ENCODE peak calls at places on chromosomes 3 and 15, in nine cellular contexts. J, K, D, E, R, H, V, Q and O are unnamed samples.
A peak's percentile ranks its signal among the peaks of the same experiment; 100 is the strongest.

GRCh38 chr3:174957581-174958001 is 98.5 kb downstream of the NAALADL2 start:
- DNase-seq in R (no peak), J (no peak), K (no peak), D (no peak), Q (no peak), V (no peak), E (no peak), H (no peak), O (peak; percentile 12)

GRCh38 chr3:159829056-159829995 is 159.3 kb upstream of the IL12A start:
- DNase-seq in D (peak; percentile 62), E (no peak), J (peak; percentile 94), H (no peak), R (peak; percentile 32), V (peak; percentile 72), K (peak; percentile 78), Q (peak; percentile 58), O (no peak)

GRCh38 chr3:197516517-197516889 is 39.3 kb downstream of the BDH1 start:
- DNase-seq in H (no peak), R (peak; percentile 70), E (peak; percentile 64), V (no peak), K (peak; percentile 89), J (peak; percentile 85), D (no peak), Q (peak; percentile 97), O (peak; percentile 81)

GRCh38 chr3:156350786-156351185 is 204.1 kb downstream of the SSR3 start:
- DNase-seq in H (no peak), D (no peak), E (no peak), V (no peak), R (no peak), K (no peak), J (no peak), Q (no peak), O (no peak)

GRCh38 chr3:107987036-107987557 is 103.7 kb downstream of the CD47 start:
- DNase-seq in V (peak; percentile 68), R (peak; percentile 15), E (no peak), J (no peak), K (peak; percentile 94), Q (peak; percentile 96), H (no peak), D (no peak), O (peak; percentile 97)

GRCh38 chr15:82572986-82573385 is 32.7 kb upstream of the RPS17 start:
- DNase-seq in V (no peak), D (no peak), Q (no peak), E (no peak), K (no peak), H (no peak), J (peak; percentile 14), R (no peak), O (no peak)

GRCh38 chr3:39154323-39155021 is 1.1 kb upstream of the CSRNP1 start:
- DNase-seq in K (no peak), H (no peak), J (no peak), V (peak; percentile 53), E (peak; percentile 79), Q (no peak), D (no peak), R (peak; percentile 19), O (no peak)

GRCh38 chr15:67717776-67718175 is 107.5 kb upstream of the SKOR1 start:
- DNase-seq in E (no peak), V (no peak), K (no peak), D (no peak), J (no peak), H (no peak), Q (no peak), R (no peak), O (no peak)

GRCh38 chr3:55180936-55181535 is 253.2 kb upstream of the LRTM1 start:
- DNase-seq in D (peak; percentile 30), J (peak; percentile 1), R (peak; percentile 37), Q (peak; percentile 81), K (no peak), H (no peak), E (peak; percentile 24), V (peak; percentile 10), O (no peak)

GRCh38 chr15:88023956-88024355 is 232.6 kb downstream of the NTRK3 start:
- DNase-seq in V (no peak), Q (no peak), E (no peak), R (no peak), K (no peak), D (no peak), H (no peak), J (no peak), O (no peak)

GRCh38 chr3:51280171-51280570 is 104.9 kb upstream of the MANF start:
- DNase-seq in D (peak; percentile 51), H (no peak), E (no peak), R (no peak), J (no peak), Q (no peak), V (no peak), K (no peak), O (no peak)

GRCh38 chr15:93029613-93030429 is 59.2 kb downstream of the RGMA start:
- DNase-seq in K (no peak), R (no peak), D (no peak), H (no peak), J (no peak), V (no peak), E (no peak), Q (peak; percentile 32), O (no peak)

GRCh38 chr3:174414902-174415301 is 444.2 kb upstream of the NAALADL2 start:
- DNase-seq in V (no peak), R (no peak), J (no peak), E (no peak), K (no peak), H (no peak), Q (no peak), D (no peak), O (no peak)

GRCh38 chr3:194312743-194313281 is 38.3 kb downstream of the CPN2 start:
- DNase-seq in E (no peak), K (peak; percentile 79), Q (peak; percentile 35), R (no peak), D (no peak), H (no peak), J (no peak), V (peak; percentile 47), O (peak; percentile 30)

GRCh38 chr15:37801529-37801928 is 132.9 kb upstream of the TMCO5A start:
- DNase-seq in R (no peak), J (no peak), H (no peak), E (no peak), K (no peak), V (no peak), Q (no peak), D (no peak), O (no peak)

GRCh38 chr3:26712211-26713026 is 89.8 kb downstream of the LRRC3B start:
- DNase-seq in K (no peak), H (no peak), R (peak; percentile 50), Q (peak; percentile 49), D (no peak), V (no peak), J (peak; percentile 49), E (peak; percentile 45), O (peak; percentile 10)

GRCh38 chr3:153111056-153111455 is 51.0 kb upstream of the RAP2B start:
- DNase-seq in Q (no peak), H (no peak), V (no peak), K (no peak), D (no peak), J (no peak), R (no peak), E (no peak), O (no peak)

GRCh38 chr3:133574260-133574881 is 885 bp downstream of the CDV3 start:
- DNase-seq in H (peak; percentile 69), Q (peak; percentile 79), V (peak; percentile 84), K (peak; percentile 31), D (peak; percentile 74), R (peak; percentile 74), J (no peak), E (peak; percentile 61), O (peak; percentile 72)

GRCh38 chr15:74866090-74866489 is 7.1 kb downstream of the SCAMP2 start:
- DNase-seq in E (no peak), R (no peak), J (no peak), Q (peak; percentile 79), H (no peak), D (no peak), V (no peak), K (no peak), O (peak; percentile 45)

GRCh38 chr15:56774356-56774755 is 41.0 kb upstream of the ZNF280D start:
- DNase-seq in K (no peak), H (no peak), J (no peak), Q (no peak), E (no peak), R (peak; percentile 2), V (no peak), D (no peak), O (no peak)

GRCh38 chr3:187518207-187518606 is 150.0 kb downstream of the RTP4 start:
- DNase-seq in H (no peak), V (no peak), R (no peak), J (no peak), K (no peak), E (no peak), D (no peak), Q (no peak), O (no peak)

GRCh38 chr3:172808969-172809546 is 58.5 kb downstream of the ECT2 start:
- DNase-seq in D (no peak), R (peak; percentile 34), J (peak; percentile 68), K (peak; percentile 7), E (peak; percentile 11), V (no peak), H (no peak), Q (peak; percentile 63), O (peak; percentile 23)

GRCh38 chr15:79740581-79740980 is 156.2 kb downstream of the MTHFS start:
- DNase-seq in E (no peak), K (no peak), H (no peak), Q (no peak), R (peak; percentile 29), V (no peak), J (no peak), D (no peak), O (no peak)

GRCh38 chr3:38283810-38284775 is 2.0 kb downstream of the SLC22A14 start:
- DNase-seq in E (no peak), H (no peak), J (no peak), R (no peak), K (peak; percentile 9), V (no peak), D (no peak), Q (no peak), O (peak; percentile 37)

GRCh38 chr15:95171551-95171950 is 940.2 kb downstream of the MCTP2 start:
- DNase-seq in Q (no peak), R (no peak), V (no peak), H (no peak), E (no peak), J (no peak), D (no peak), K (no peak), O (no peak)